ENCODE peak calls at places on chromosomes 3 and 15, in six cellular contexts. One of them, this sample, is unnamed.

GRCh38 chr3:47578691-47579632 is at the start of gene CSPG5:
- DNase-seq in EL: peak
- DNase-seq in RPMI7951: no peak
- DNase-seq in M059J: no peak
- DNase-seq in cardiac fibroblast: no peak
- DNase-seq in progenitor cell of endocrine pancreas: peak
- DNase-seq in this sample: no peak

GRCh38 chr3:69288161-69288895 is 97.6 kb downstream of the FRMD4B start:
- DNase-seq in EL: no peak
- DNase-seq in RPMI7951: no peak
- DNase-seq in M059J: peak
- DNase-seq in cardiac fibroblast: no peak
- DNase-seq in progenitor cell of endocrine pancreas: no peak
- DNase-seq in this sample: peak

GRCh38 chr3:139358857-139359562 is 15.2 kb downstream of the MRPS22 start:
- DNase-seq in EL: no peak
- DNase-seq in RPMI7951: no peak
- DNase-seq in M059J: no peak
- DNase-seq in cardiac fibroblast: no peak
- DNase-seq in progenitor cell of endocrine pancreas: no peak
- DNase-seq in this sample: no peak

GRCh38 chr15:81942655-81943054 is 103.2 kb downstream of the MEX3B start:
- DNase-seq in EL: no peak
- DNase-seq in RPMI7951: no peak
- DNase-seq in M059J: no peak
- DNase-seq in cardiac fibroblast: no peak
- DNase-seq in progenitor cell of endocrine pancreas: no peak
- DNase-seq in this sample: no peak

GRCh38 chr3:45491344-45491743 is 103.0 kb downstream of the LARS2 start:
- DNase-seq in EL: no peak
- DNase-seq in RPMI7951: no peak
- DNase-seq in M059J: no peak
- DNase-seq in cardiac fibroblast: no peak
- DNase-seq in progenitor cell of endocrine pancreas: no peak
- DNase-seq in this sample: no peak

GRCh38 chr3:113210608-113211369 is 568 bp upstream of the BOC start:
- DNase-seq in EL: no peak
- DNase-seq in RPMI7951: no peak
- DNase-seq in M059J: no peak
- DNase-seq in cardiac fibroblast: peak
- DNase-seq in progenitor cell of endocrine pancreas: no peak
- DNase-seq in this sample: peak

GRCh38 chr3:51799879-51800757 is 21.1 kb upstream of the IQCF6 start:
- DNase-seq in EL: peak
- DNase-seq in RPMI7951: peak
- DNase-seq in M059J: peak
- DNase-seq in cardiac fibroblast: peak
- DNase-seq in progenitor cell of endocrine pancreas: no peak
- DNase-seq in this sample: peak

GRCh38 chr15:85477730-85478129 is 97.3 kb downstream of the AKAP13 start:
- DNase-seq in EL: peak
- DNase-seq in RPMI7951: peak
- DNase-seq in M059J: peak
- DNase-seq in cardiac fibroblast: peak
- DNase-seq in progenitor cell of endocrine pancreas: no peak
- DNase-seq in this sample: peak

GRCh38 chr3:70360985-70361384 is 48.5 kb upstream of the MDFIC2 start:
- DNase-seq in EL: peak
- DNase-seq in RPMI7951: peak
- DNase-seq in M059J: peak
- DNase-seq in cardiac fibroblast: peak
- DNase-seq in progenitor cell of endocrine pancreas: no peak
- DNase-seq in this sample: peak

GRCh38 chr3:34483290-34483887 is 685.0 kb downstream of the PDCD6IP start:
- DNase-seq in EL: no peak
- DNase-seq in RPMI7951: peak
- DNase-seq in M059J: no peak
- DNase-seq in cardiac fibroblast: no peak
- DNase-seq in progenitor cell of endocrine pancreas: no peak
- DNase-seq in this sample: no peak

GRCh38 chr3:66066963-66067617 is 28.4 kb upstream of the MAGI1 start:
- DNase-seq in EL: no peak
- DNase-seq in RPMI7951: no peak
- DNase-seq in M059J: peak
- DNase-seq in cardiac fibroblast: no peak
- DNase-seq in progenitor cell of endocrine pancreas: no peak
- DNase-seq in this sample: no peak

GRCh38 chr3:9067352-9067975 is 104.2 kb upstream of the RAD18 start:
- DNase-seq in EL: peak
- DNase-seq in RPMI7951: peak
- DNase-seq in M059J: peak
- DNase-seq in cardiac fibroblast: peak
- DNase-seq in progenitor cell of endocrine pancreas: no peak
- DNase-seq in this sample: peak

GRCh38 chr3:140022061-140022781 is 87.2 kb downstream of the CLSTN2 start:
- DNase-seq in EL: no peak
- DNase-seq in RPMI7951: no peak
- DNase-seq in M059J: peak
- DNase-seq in cardiac fibroblast: no peak
- DNase-seq in progenitor cell of endocrine pancreas: no peak
- DNase-seq in this sample: no peak

GRCh38 chr3:126733061-126733430 is 29.0 kb downstream of the CHCHD6 start:
- DNase-seq in EL: no peak
- DNase-seq in RPMI7951: no peak
- DNase-seq in M059J: no peak
- DNase-seq in cardiac fibroblast: no peak
- DNase-seq in progenitor cell of endocrine pancreas: no peak
- DNase-seq in this sample: no peak

GRCh38 chr3:149610351-149611105 is 47.3 kb downstream of the WWTR1 start:
- DNase-seq in EL: no peak
- DNase-seq in RPMI7951: peak
- DNase-seq in M059J: peak
- DNase-seq in cardiac fibroblast: no peak
- DNase-seq in progenitor cell of endocrine pancreas: no peak
- DNase-seq in this sample: no peak

GRCh38 chr15:73924258-73924921 is 1.9 kb upstream of the LOXL1 start:
- DNase-seq in EL: peak
- DNase-seq in RPMI7951: peak
- DNase-seq in M059J: peak
- DNase-seq in cardiac fibroblast: peak
- DNase-seq in progenitor cell of endocrine pancreas: no peak
- DNase-seq in this sample: peak

GRCh38 chr3:183560607-183561006 is 5.1 kb upstream of the KLHL6 start:
- DNase-seq in EL: no peak
- DNase-seq in RPMI7951: no peak
- DNase-seq in M059J: peak
- DNase-seq in cardiac fibroblast: no peak
- DNase-seq in progenitor cell of endocrine pancreas: no peak
- DNase-seq in this sample: peak

GRCh38 chr3:17678116-17678741 is 64.2 kb downstream of the TBC1D5 start:
- DNase-seq in EL: peak
- DNase-seq in RPMI7951: peak
- DNase-seq in M059J: peak
- DNase-seq in cardiac fibroblast: peak
- DNase-seq in progenitor cell of endocrine pancreas: no peak
- DNase-seq in this sample: peak

GRCh38 chr15:67495585-67495984 is 25.3 kb upstream of the C15orf61 start:
- DNase-seq in EL: no peak
- DNase-seq in RPMI7951: no peak
- DNase-seq in M059J: no peak
- DNase-seq in cardiac fibroblast: no peak
- DNase-seq in progenitor cell of endocrine pancreas: no peak
- DNase-seq in this sample: no peak

GRCh38 chr3:13088020-13089006 is 15.1 kb upstream of the IQSEC1 start:
- DNase-seq in EL: no peak
- DNase-seq in RPMI7951: no peak
- DNase-seq in M059J: no peak
- DNase-seq in cardiac fibroblast: no peak
- DNase-seq in progenitor cell of endocrine pancreas: no peak
- DNase-seq in this sample: no peak

GRCh38 chr3:164779816-164780215 is 298.5 kb downstream of the SI start:
- DNase-seq in EL: no peak
- DNase-seq in RPMI7951: no peak
- DNase-seq in M059J: no peak
- DNase-seq in cardiac fibroblast: no peak
- DNase-seq in progenitor cell of endocrine pancreas: no peak
- DNase-seq in this sample: peak

GRCh38 chr3:149630806-149631205 is 27.0 kb downstream of the WWTR1 start:
- DNase-seq in EL: no peak
- DNase-seq in RPMI7951: peak
- DNase-seq in M059J: no peak
- DNase-seq in cardiac fibroblast: no peak
- DNase-seq in progenitor cell of endocrine pancreas: no peak
- DNase-seq in this sample: no peak

GRCh38 chr3:77467702-77468407 is 428.0 kb downstream of the ROBO2 start:
- DNase-seq in EL: no peak
- DNase-seq in RPMI7951: no peak
- DNase-seq in M059J: no peak
- DNase-seq in cardiac fibroblast: no peak
- DNase-seq in progenitor cell of endocrine pancreas: no peak
- DNase-seq in this sample: no peak

GRCh38 chr3:192727032-192727847 is at the start of gene FGF12:
- DNase-seq in EL: peak
- DNase-seq in RPMI7951: peak
- DNase-seq in M059J: peak
- DNase-seq in cardiac fibroblast: peak
- DNase-seq in progenitor cell of endocrine pancreas: peak
- DNase-seq in this sample: peak

GRCh38 chr3:17190353-17191078 is 305.8 kb downstream of the PLCL2 start:
- DNase-seq in EL: no peak
- DNase-seq in RPMI7951: no peak
- DNase-seq in M059J: no peak
- DNase-seq in cardiac fibroblast: no peak
- DNase-seq in progenitor cell of endocrine pancreas: no peak
- DNase-seq in this sample: no peak

GRCh38 chr15:92665100-92665555 is 9.6 kb upstream of the FAM174B start:
- DNase-seq in EL: no peak
- DNase-seq in RPMI7951: peak
- DNase-seq in M059J: peak
- DNase-seq in cardiac fibroblast: peak
- DNase-seq in progenitor cell of endocrine pancreas: no peak
- DNase-seq in this sample: peak

GRCh38 chr15:93974804-93975481 is 256.4 kb upstream of the MCTP2 start:
- DNase-seq in EL: no peak
- DNase-seq in RPMI7951: peak
- DNase-seq in M059J: peak
- DNase-seq in cardiac fibroblast: peak
- DNase-seq in progenitor cell of endocrine pancreas: no peak
- DNase-seq in this sample: peak

GRCh38 chr3:188244395-188244861 is 90.5 kb downstream of the LPP start:
- DNase-seq in EL: peak
- DNase-seq in RPMI7951: peak
- DNase-seq in M059J: peak
- DNase-seq in cardiac fibroblast: no peak
- DNase-seq in progenitor cell of endocrine pancreas: no peak
- DNase-seq in this sample: peak

GRCh38 chr3:36681867-36682266 is 82.5 kb downstream of the DCLK3 start:
- DNase-seq in EL: no peak
- DNase-seq in RPMI7951: no peak
- DNase-seq in M059J: no peak
- DNase-seq in cardiac fibroblast: no peak
- DNase-seq in progenitor cell of endocrine pancreas: no peak
- DNase-seq in this sample: no peak

GRCh38 chr3:170784406-170784805 is 85.6 kb downstream of the RPL22L1 start:
- DNase-seq in EL: no peak
- DNase-seq in RPMI7951: no peak
- DNase-seq in M059J: no peak
- DNase-seq in cardiac fibroblast: no peak
- DNase-seq in progenitor cell of endocrine pancreas: no peak
- DNase-seq in this sample: no peak

GRCh38 chr15:67843571-67844387 is 3.9 kb upstream of the RNU6-1 start:
- DNase-seq in EL: peak
- DNase-seq in RPMI7951: peak
- DNase-seq in M059J: peak
- DNase-seq in cardiac fibroblast: peak
- DNase-seq in progenitor cell of endocrine pancreas: no peak
- DNase-seq in this sample: peak

GRCh38 chr3:192514081-192514753 is 213.1 kb downstream of the FGF12 start:
- DNase-seq in EL: peak
- DNase-seq in RPMI7951: peak
- DNase-seq in M059J: peak
- DNase-seq in cardiac fibroblast: peak
- DNase-seq in progenitor cell of endocrine pancreas: peak
- DNase-seq in this sample: peak

GRCh38 chr3:37475435-37475834 is 301.1 kb upstream of the LRRFIP2 start:
- DNase-seq in EL: no peak
- DNase-seq in RPMI7951: no peak
- DNase-seq in M059J: no peak
- DNase-seq in cardiac fibroblast: no peak
- DNase-seq in progenitor cell of endocrine pancreas: no peak
- DNase-seq in this sample: no peak